ENCODE peak calls at places on chromosomes 4 and X, in four cellular contexts. One of them, this sample, is unnamed.

GRCh38 chr4:188106454-188106853 is 2.9 kb downstream of the TRIML2 start:
- DNase-seq in GM12878: no peak
- DNase-seq in SK-N-SH: peak
- DNase-seq in K562: no peak
- DNase-seq in this sample: no peak

GRCh38 chr4:127975121-127975770 is 10.0 kb downstream of the ABHD18 start:
- DNase-seq in GM12878: no peak
- DNase-seq in SK-N-SH: no peak
- DNase-seq in K562: no peak
- DNase-seq in this sample: peak

GRCh38 chrX:87434618-87435017 is 83.0 kb upstream of the KLHL4 start:
- DNase-seq in GM12878: no peak
- DNase-seq in SK-N-SH: no peak
- DNase-seq in K562: no peak
- DNase-seq in this sample: no peak

GRCh38 chr4:187999406-187999932 is 3.9 kb downstream of the ZFP42 start:
- DNase-seq in GM12878: no peak
- DNase-seq in SK-N-SH: no peak
- DNase-seq in K562: no peak
- DNase-seq in this sample: no peak

GRCh38 chrX:149804102-149804501 is 22.4 kb downstream of the MAGEA9 start:
- DNase-seq in GM12878: no peak
- DNase-seq in SK-N-SH: no peak
- DNase-seq in K562: peak
- DNase-seq in this sample: no peak

GRCh38 chr4:169618986-169619385 is 1.4 kb upstream of the CLCN3 start:
- DNase-seq in GM12878: no peak
- DNase-seq in SK-N-SH: no peak
- DNase-seq in K562: no peak
- DNase-seq in this sample: no peak

GRCh38 chrX:38654302-38654701 is 93.0 kb downstream of the TSPAN7 start:
- DNase-seq in GM12878: no peak
- DNase-seq in SK-N-SH: peak
- DNase-seq in K562: peak
- DNase-seq in this sample: peak

GRCh38 chr4:90126805-90127204 is 389 bp upstream of the CCSER1 start:
- DNase-seq in GM12878: no peak
- DNase-seq in SK-N-SH: no peak
- DNase-seq in K562: no peak
- DNase-seq in this sample: no peak

GRCh38 chrX:40099046-40099968 is 1.5 kb upstream of the BCOR start:
- DNase-seq in GM12878: peak
- DNase-seq in SK-N-SH: peak
- DNase-seq in K562: peak
- DNase-seq in this sample: peak

DNA sequence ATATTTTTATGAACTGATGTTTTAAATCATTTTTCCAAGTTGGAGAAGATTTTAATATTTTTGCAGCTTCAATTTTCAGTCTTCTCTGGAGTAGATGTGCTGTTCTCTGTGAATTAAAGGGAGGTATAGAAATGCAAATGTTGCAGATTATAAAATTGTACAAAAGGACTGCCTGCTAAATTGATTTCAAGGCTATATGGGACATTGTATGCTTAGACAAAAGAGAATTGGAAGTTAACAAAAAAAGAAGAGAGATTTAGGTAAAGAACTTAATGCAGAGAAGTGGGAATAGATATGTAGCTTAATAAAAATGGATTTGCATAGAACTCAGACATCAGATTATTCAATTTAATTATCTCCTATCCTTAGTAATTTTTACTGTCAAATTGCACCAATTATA is 403.3 kb downstream of the ZIC3 start:
- DNase-seq in GM12878: no peak
- DNase-seq in SK-N-SH: no peak
- DNase-seq in K562: no peak
- DNase-seq in this sample: no peak
- TF ChIP-seq RCOR1 in GM12878: no peak
- TF ChIP-seq RCOR1 in SK-N-SH: no peak
- TF ChIP-seq RCOR1 in K562: no peak
- TF ChIP-seq RCOR1 in this sample: no peak

DNA sequence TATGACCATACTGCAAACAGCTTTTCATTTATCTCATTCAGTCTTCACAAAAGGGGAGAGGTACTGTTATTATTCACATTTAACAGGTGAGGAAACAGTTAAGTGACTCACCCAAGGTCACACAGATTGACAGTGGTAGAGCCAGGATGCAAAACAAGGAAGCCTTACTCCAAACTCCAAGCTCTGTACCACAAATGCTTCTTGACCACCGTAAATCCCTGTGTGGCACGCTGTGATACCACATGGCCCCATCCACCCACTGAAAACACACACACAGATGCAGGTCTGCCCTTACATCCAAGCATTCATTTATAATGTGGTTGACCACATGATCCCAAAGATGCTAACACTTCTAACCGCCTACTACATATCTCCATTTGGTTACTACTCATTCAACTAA is 129.5 kb downstream of the TSPAN5 start:
- DNase-seq in GM12878: no peak
- DNase-seq in SK-N-SH: no peak
- DNase-seq in K562: no peak
- DNase-seq in this sample: no peak
- TF ChIP-seq CHD2 in GM12878: no peak
- TF ChIP-seq CHD2 in SK-N-SH: no peak
- TF ChIP-seq CHD2 in K562: no peak
- TF ChIP-seq CHD2 in this sample: no peak

GRCh38 chrX:47723083-47723482 is 64.1 kb upstream of the UXT start:
- DNase-seq in GM12878: no peak
- DNase-seq in SK-N-SH: no peak
- DNase-seq in K562: no peak
- DNase-seq in this sample: no peak

GRCh38 chrX:47722260-47722659 is 63.3 kb upstream of the UXT start:
- DNase-seq in GM12878: no peak
- DNase-seq in SK-N-SH: no peak
- DNase-seq in K562: no peak
- DNase-seq in this sample: no peak

DNA sequence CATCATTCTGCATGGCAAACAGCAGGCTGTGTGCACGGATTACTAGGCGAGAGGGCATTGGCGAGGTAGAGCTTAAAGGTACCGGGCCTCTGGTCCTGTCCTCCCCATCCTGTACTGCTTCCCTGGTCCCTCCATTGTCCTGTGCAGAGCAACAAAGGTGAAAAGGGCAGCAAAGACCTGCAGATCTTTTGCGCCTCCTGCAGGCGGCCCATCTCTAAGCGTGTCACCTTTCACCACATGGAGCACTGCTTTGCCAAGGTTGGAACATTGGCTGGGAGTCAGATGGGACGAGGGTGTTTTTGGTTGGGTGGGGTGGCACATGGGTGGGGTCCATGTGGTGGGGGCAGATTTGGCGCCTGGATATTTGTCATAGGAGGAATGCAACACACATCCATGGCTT is 64.7 kb upstream of the UXT start:
- DNase-seq in GM12878: no peak
- DNase-seq in SK-N-SH: no peak
- DNase-seq in K562: peak
- DNase-seq in this sample: peak
- TF ChIP-seq RCOR1 in GM12878: no peak
- TF ChIP-seq RCOR1 in SK-N-SH: no peak
- TF ChIP-seq RCOR1 in K562: no peak
- TF ChIP-seq RCOR1 in this sample: no peak

DNA sequence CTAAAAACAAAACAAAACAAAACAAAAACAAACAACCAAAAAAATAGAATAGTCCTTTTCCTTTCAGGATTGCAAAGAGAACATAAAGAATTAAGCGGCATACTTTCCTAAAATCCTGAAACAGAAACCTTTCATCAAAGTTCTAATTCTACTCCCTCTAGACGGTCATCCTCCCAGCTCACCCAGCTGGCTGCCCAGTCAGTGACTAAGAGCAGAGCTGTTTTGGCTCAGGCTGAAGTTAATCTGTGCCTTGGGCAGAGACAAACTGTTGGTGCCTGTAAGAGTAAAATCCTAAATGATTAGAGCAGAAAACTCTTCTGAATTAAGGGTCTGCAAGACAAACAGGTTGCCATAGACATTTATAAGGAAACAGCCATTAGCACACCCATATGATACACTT is 17.6 kb upstream of the WAS start:
- DNase-seq in GM12878: no peak
- DNase-seq in SK-N-SH: no peak
- DNase-seq in K562: no peak
- DNase-seq in this sample: no peak
- TF ChIP-seq CHD2 in GM12878: no peak
- TF ChIP-seq CHD2 in SK-N-SH: no peak
- TF ChIP-seq CHD2 in K562: no peak
- TF ChIP-seq CHD2 in this sample: no peak

This sample was measured in A549.